ENCODE peak calls at places on chromosomes 7 and 10, in seven cellular contexts. C is EL, N is GM13977, A is H54, O is foreskin fibroblast, R is cardiac muscle cell, W is GM13976. Z is an unnamed sample.

GRCh38 chr7:32163141-32163806 is 93.1 kb upstream of the PDE1C start:
- DNase-seq in N (no peak), R (peak; percentile 94), W (no peak), O (peak; percentile 88), A (peak; percentile 77), C (peak; percentile 98), Z (peak; percentile 80)

GRCh38 chr10:12960939-12961338 is 40.6 kb downstream of the CCDC3 start:
- DNase-seq in W (no peak), C (no peak), N (no peak), A (no peak), R (no peak), O (no peak), Z (no peak)

GRCh38 chr10:70331486-70332268 is 47.9 kb upstream of the NPFFR1 start:
- DNase-seq in C (peak; percentile 95), R (peak; percentile 96), A (peak; percentile 81), N (peak; percentile 67), W (peak; percentile 71), O (peak; percentile 97), Z (peak; percentile 97)

GRCh38 chr10:66925896-66926719 is at the start of gene LRRTM3:
- DNase-seq in O (peak; percentile 76), C (peak; percentile 72), A (peak; percentile 52), N (peak; percentile 72), R (peak; percentile 79), W (peak; percentile 66), Z (peak; percentile 87)

GRCh38 chr7:130667593-130668257 is 823 bp downstream of the COPG2 start:
- DNase-seq in N (peak; percentile 17), C (peak; percentile 11), R (peak; percentile 10), A (no peak), O (peak; percentile 26), W (no peak), Z (peak; percentile 9)

GRCh38 chr10:63262674-63263073 is 129.5 kb downstream of the NRBF2 start:
- DNase-seq in O (no peak), C (no peak), A (no peak), W (no peak), R (no peak), N (no peak), Z (no peak)

GRCh38 chr10:90318659-90319058 is 539.2 kb downstream of the HTR7 start:
- DNase-seq in R (no peak), W (no peak), N (no peak), O (no peak), A (no peak), C (no peak), Z (no peak)

GRCh38 chr7:151456782-151457181 is 16.8 kb upstream of the CRYGN start:
- DNase-seq in A (no peak), C (no peak), O (no peak), W (no peak), R (no peak), N (no peak), Z (no peak)

GRCh38 chr7:102436123-102436522 is 2.7 kb downstream of the ORAI2 start:
- DNase-seq in R (no peak), W (no peak), O (no peak), N (no peak), C (no peak), A (no peak), Z (no peak)

GRCh38 chr7:157603716-157604115 is 266.9 kb downstream of the DNAJB6 start:
- DNase-seq in O (no peak), R (no peak), A (no peak), W (no peak), N (no peak), C (no peak), Z (no peak)

GRCh38 chr10:110972231-110973134 is 53.1 kb downstream of the SHOC2 start:
- DNase-seq in W (no peak), N (no peak), C (no peak), A (no peak), O (no peak), R (no peak), Z (no peak)

GRCh38 chr7:106968160-106968559 is 76.3 kb upstream of the PRKAR2B start:
- DNase-seq in C (no peak), R (no peak), W (no peak), O (no peak), N (no peak), A (no peak), Z (no peak)

GRCh38 chr7:4638781-4639575 is 43.1 kb upstream of the FOXK1 start:
- DNase-seq in O (no peak), W (no peak), R (no peak), C (no peak), A (no peak), N (no peak), Z (no peak)

GRCh38 chr7:78311176-78311575 is 512.6 kb downstream of the PHTF2 start:
- DNase-seq in W (no peak), N (no peak), C (no peak), O (peak; percentile 8), R (no peak), A (no peak), Z (no peak)

GRCh38 chr10:128150045-128150493 is 23.8 kb upstream of the MKI67 start:
- DNase-seq in R (peak; percentile 73), O (peak; percentile 89), N (peak; percentile 95), A (peak; percentile 68), C (peak; percentile 64), W (peak; percentile 93), Z (peak; percentile 66)

GRCh38 chr10:57221674-57222073 is 860.6 kb upstream of the ZWINT start:
- DNase-seq in A (no peak), N (no peak), R (no peak), O (no peak), C (no peak), W (no peak), Z (no peak)

GRCh38 chr7:102456327-102456726 is 8.3 kb downstream of the ALKBH4 start:
- DNase-seq in A (no peak), O (peak; percentile 52), W (no peak), C (no peak), N (peak; percentile 12), R (no peak), Z (peak; percentile 29)

GRCh38 chr7:2151801-2152612 is 80.7 kb downstream of the MAD1L1 start:
- DNase-seq in R (no peak), A (peak; percentile 58), N (no peak), C (no peak), O (no peak), W (no peak), Z (no peak)

GRCh38 chr10:59852671-59853070 is 53.7 kb downstream of the CCDC6 start:
- DNase-seq in O (no peak), W (no peak), R (no peak), A (no peak), N (no peak), C (no peak), Z (no peak)

GRCh38 chr7:28055161-28055544 is 125.4 kb downstream of the JAZF1 start:
- DNase-seq in A (peak; percentile 54), O (peak; percentile 57), N (no peak), R (no peak), W (no peak), C (peak; percentile 90), Z (no peak)

GRCh38 chr7:154781369-154782303 is 221.3 kb downstream of the PAXIP1 start:
- DNase-seq in N (no peak), W (no peak), O (no peak), A (no peak), R (no peak), C (no peak), Z (no peak)

GRCh38 chr7:43872401-43873165 is 3.3 kb upstream of the MRPS24 start:
- DNase-seq in O (peak; percentile 97), R (peak; percentile 76), W (no peak), C (peak; percentile 90), A (peak; percentile 64), N (peak; percentile 10), Z (peak; percentile 91)

GRCh38 chr7:66413379-66414114 is 208.4 kb downstream of the TPST1 start:
- DNase-seq in R (peak; percentile 91), O (peak; percentile 87), W (peak; percentile 93), A (no peak), N (peak; percentile 94), C (peak; percentile 40), Z (peak; percentile 81)

GRCh38 chr7:116324582-116324981 is 114.2 kb downstream of the TES start:
- DNase-seq in A (no peak), C (no peak), W (no peak), R (no peak), N (no peak), O (no peak), Z (no peak)

GRCh38 chr7:157150825-157151412 is 12.2 kb downstream of the UBE3C start:
- DNase-seq in R (peak; percentile 56), W (no peak), A (no peak), N (no peak), O (peak; percentile 77), C (no peak), Z (peak; percentile 43)

GRCh38 chr7:77766801-77767605 is 31.2 kb downstream of the TMEM60 start:
- DNase-seq in W (no peak), N (no peak), C (no peak), O (no peak), A (no peak), R (no peak), Z (no peak)

GRCh38 chr10:70970830-70971229 is 82.5 kb upstream of the PCBD1 start:
- DNase-seq in W (no peak), O (no peak), C (no peak), R (peak; percentile 56), N (no peak), A (no peak), Z (peak; percentile 7)

GRCh38 chr7:154472332-154472731 is 420.1 kb downstream of the DPP6 start:
- DNase-seq in R (no peak), A (no peak), W (no peak), O (no peak), N (no peak), C (no peak), Z (no peak)

GRCh38 chr7:92466682-92467081 is 11.1 kb downstream of the ERVW-1 start:
- DNase-seq in R (no peak), A (no peak), C (no peak), N (no peak), O (no peak), W (no peak), Z (no peak)

GRCh38 chr10:101292194-101293006 is 61.6 kb upstream of the BTRC start:
- DNase-seq in N (no peak), R (no peak), C (peak; percentile 13), W (no peak), A (no peak), O (peak; percentile 39), Z (no peak)

GRCh38 chr7:22183522-22184280 is 173.3 kb downstream of the RAPGEF5 start:
- DNase-seq in A (no peak), W (no peak), C (no peak), N (no peak), O (no peak), R (no peak), Z (no peak)

Z was measured in fibroblast of lung.